ENCODE peak calls at places on chromosome 5, in six cellular contexts. One of them, this sample, is unnamed.

GRCh38 chr5:59999056-59999455 is 105.5 kb upstream of the PDE4D start:
- DNase-seq in activated CD4-positive, alpha-beta T cell treated with anti-CD3 and anti-CD28 coated beads, Interleukin-2, amount 50 U/mL, for 48 hours: no peak
- DNase-seq in uterus: no peak
- DNase-seq in mesenteric fat pad: no peak
- DNase-seq in activated T-cell treated with anti-CD3 and anti-CD28 coated beads for 48 hours: no peak
- DNase-seq in mucosa of gallbladder: no peak
- DNase-seq in this sample: no peak

GRCh38 chr5:134146651-134147544 is 29.9 kb downstream of the SKP1 start:
- DNase-seq in activated CD4-positive, alpha-beta T cell treated with anti-CD3 and anti-CD28 coated beads, Interleukin-2, amount 50 U/mL, for 48 hours: no peak
- DNase-seq in uterus: no peak
- DNase-seq in mesenteric fat pad: peak
- DNase-seq in activated T-cell treated with anti-CD3 and anti-CD28 coated beads for 48 hours: no peak
- DNase-seq in mucosa of gallbladder: no peak
- DNase-seq in this sample: no peak

GRCh38 chr5:140808889-140809291 is 2.0 kb downstream of the PCDHA4 start:
- DNase-seq in activated CD4-positive, alpha-beta T cell treated with anti-CD3 and anti-CD28 coated beads, Interleukin-2, amount 50 U/mL, for 48 hours: no peak
- DNase-seq in uterus: no peak
- DNase-seq in mesenteric fat pad: no peak
- DNase-seq in activated T-cell treated with anti-CD3 and anti-CD28 coated beads for 48 hours: no peak
- DNase-seq in mucosa of gallbladder: no peak
- DNase-seq in this sample: no peak

GRCh38 chr5:65062684-65063083 is 294.0 kb downstream of the CWC27 start:
- DNase-seq in activated CD4-positive, alpha-beta T cell treated with anti-CD3 and anti-CD28 coated beads, Interleukin-2, amount 50 U/mL, for 48 hours: no peak
- DNase-seq in uterus: peak
- DNase-seq in mesenteric fat pad: no peak
- DNase-seq in activated T-cell treated with anti-CD3 and anti-CD28 coated beads for 48 hours: no peak
- DNase-seq in mucosa of gallbladder: peak
- DNase-seq in this sample: no peak

GRCh38 chr5:77339491-77339890 is 129.0 kb downstream of the PDE8B start:
- DNase-seq in activated CD4-positive, alpha-beta T cell treated with anti-CD3 and anti-CD28 coated beads, Interleukin-2, amount 50 U/mL, for 48 hours: no peak
- DNase-seq in uterus: no peak
- DNase-seq in mesenteric fat pad: no peak
- DNase-seq in activated T-cell treated with anti-CD3 and anti-CD28 coated beads for 48 hours: no peak
- DNase-seq in mucosa of gallbladder: no peak
- DNase-seq in this sample: no peak

GRCh38 chr5:148381906-148382305 is 1.9 kb upstream of the FBXO38 start:
- DNase-seq in activated CD4-positive, alpha-beta T cell treated with anti-CD3 and anti-CD28 coated beads, Interleukin-2, amount 50 U/mL, for 48 hours: no peak
- DNase-seq in uterus: no peak
- DNase-seq in mesenteric fat pad: no peak
- DNase-seq in activated T-cell treated with anti-CD3 and anti-CD28 coated beads for 48 hours: no peak
- DNase-seq in mucosa of gallbladder: no peak
- DNase-seq in this sample: no peak

GRCh38 chr5:147410496-147411395 is 99.1 kb downstream of the DPYSL3 start:
- DNase-seq in activated CD4-positive, alpha-beta T cell treated with anti-CD3 and anti-CD28 coated beads, Interleukin-2, amount 50 U/mL, for 48 hours: no peak
- DNase-seq in uterus: peak
- DNase-seq in mesenteric fat pad: no peak
- DNase-seq in activated T-cell treated with anti-CD3 and anti-CD28 coated beads for 48 hours: no peak
- DNase-seq in mucosa of gallbladder: no peak
- DNase-seq in this sample: no peak

GRCh38 chr5:170105643-170106611 is at the start of gene FOXI1:
- DNase-seq in activated CD4-positive, alpha-beta T cell treated with anti-CD3 and anti-CD28 coated beads, Interleukin-2, amount 50 U/mL, for 48 hours: no peak
- DNase-seq in uterus: no peak
- DNase-seq in mesenteric fat pad: no peak
- DNase-seq in activated T-cell treated with anti-CD3 and anti-CD28 coated beads for 48 hours: no peak
- DNase-seq in mucosa of gallbladder: no peak
- DNase-seq in this sample: no peak

GRCh38 chr5:55456216-55456895 is 78.4 kb downstream of the PLPP1 start:
- DNase-seq in activated CD4-positive, alpha-beta T cell treated with anti-CD3 and anti-CD28 coated beads, Interleukin-2, amount 50 U/mL, for 48 hours: no peak
- DNase-seq in uterus: no peak
- DNase-seq in mesenteric fat pad: no peak
- DNase-seq in activated T-cell treated with anti-CD3 and anti-CD28 coated beads for 48 hours: no peak
- DNase-seq in mucosa of gallbladder: no peak
- DNase-seq in this sample: no peak

GRCh38 chr5:56429110-56429561 is 196.0 kb upstream of the ANKRD55 start:
- DNase-seq in activated CD4-positive, alpha-beta T cell treated with anti-CD3 and anti-CD28 coated beads, Interleukin-2, amount 50 U/mL, for 48 hours: no peak
- DNase-seq in uterus: no peak
- DNase-seq in mesenteric fat pad: no peak
- DNase-seq in activated T-cell treated with anti-CD3 and anti-CD28 coated beads for 48 hours: no peak
- DNase-seq in mucosa of gallbladder: peak
- DNase-seq in this sample: no peak

GRCh38 chr5:164175083-164175482 is 669.7 kb downstream of the MAT2B start:
- DNase-seq in activated CD4-positive, alpha-beta T cell treated with anti-CD3 and anti-CD28 coated beads, Interleukin-2, amount 50 U/mL, for 48 hours: no peak
- DNase-seq in uterus: no peak
- DNase-seq in mesenteric fat pad: no peak
- DNase-seq in activated T-cell treated with anti-CD3 and anti-CD28 coated beads for 48 hours: no peak
- DNase-seq in mucosa of gallbladder: no peak
- DNase-seq in this sample: no peak

GRCh38 chr5:132371603-132371994 is 2.1 kb downstream of the SLC22A5 start:
- DNase-seq in activated CD4-positive, alpha-beta T cell treated with anti-CD3 and anti-CD28 coated beads, Interleukin-2, amount 50 U/mL, for 48 hours: no peak
- DNase-seq in uterus: no peak
- DNase-seq in mesenteric fat pad: peak
- DNase-seq in activated T-cell treated with anti-CD3 and anti-CD28 coated beads for 48 hours: no peak
- DNase-seq in mucosa of gallbladder: no peak
- DNase-seq in this sample: no peak

GRCh38 chr5:170597109-170597741 is 93.4 kb downstream of the KCNIP1 start:
- DNase-seq in activated CD4-positive, alpha-beta T cell treated with anti-CD3 and anti-CD28 coated beads, Interleukin-2, amount 50 U/mL, for 48 hours: peak
- DNase-seq in uterus: no peak
- DNase-seq in mesenteric fat pad: no peak
- DNase-seq in activated T-cell treated with anti-CD3 and anti-CD28 coated beads for 48 hours: peak
- DNase-seq in mucosa of gallbladder: no peak
- DNase-seq in this sample: peak

GRCh38 chr5:1016036-1016435 is 7.4 kb downstream of the NKD2 start:
- DNase-seq in activated CD4-positive, alpha-beta T cell treated with anti-CD3 and anti-CD28 coated beads, Interleukin-2, amount 50 U/mL, for 48 hours: no peak
- DNase-seq in uterus: no peak
- DNase-seq in mesenteric fat pad: no peak
- DNase-seq in activated T-cell treated with anti-CD3 and anti-CD28 coated beads for 48 hours: no peak
- DNase-seq in mucosa of gallbladder: no peak
- DNase-seq in this sample: no peak

GRCh38 chr5:99104538-99105132 is 175.8 kb upstream of the CHD1 start:
- DNase-seq in activated CD4-positive, alpha-beta T cell treated with anti-CD3 and anti-CD28 coated beads, Interleukin-2, amount 50 U/mL, for 48 hours: no peak
- DNase-seq in uterus: no peak
- DNase-seq in mesenteric fat pad: no peak
- DNase-seq in activated T-cell treated with anti-CD3 and anti-CD28 coated beads for 48 hours: no peak
- DNase-seq in mucosa of gallbladder: no peak
- DNase-seq in this sample: no peak

GRCh38 chr5:34483442-34484033 is 172.6 kb upstream of the RAI14 start:
- DNase-seq in activated CD4-positive, alpha-beta T cell treated with anti-CD3 and anti-CD28 coated beads, Interleukin-2, amount 50 U/mL, for 48 hours: no peak
- DNase-seq in uterus: no peak
- DNase-seq in mesenteric fat pad: no peak
- DNase-seq in activated T-cell treated with anti-CD3 and anti-CD28 coated beads for 48 hours: no peak
- DNase-seq in mucosa of gallbladder: no peak
- DNase-seq in this sample: no peak

GRCh38 chr5:150057996-150058395 is 28.4 kb downstream of the CSF1R start:
- DNase-seq in activated CD4-positive, alpha-beta T cell treated with anti-CD3 and anti-CD28 coated beads, Interleukin-2, amount 50 U/mL, for 48 hours: no peak
- DNase-seq in uterus: no peak
- DNase-seq in mesenteric fat pad: no peak
- DNase-seq in activated T-cell treated with anti-CD3 and anti-CD28 coated beads for 48 hours: no peak
- DNase-seq in mucosa of gallbladder: no peak
- DNase-seq in this sample: no peak

GRCh38 chr5:175658299-175659145 is 651 bp downstream of the HRH2 start:
- DNase-seq in activated CD4-positive, alpha-beta T cell treated with anti-CD3 and anti-CD28 coated beads, Interleukin-2, amount 50 U/mL, for 48 hours: peak
- DNase-seq in uterus: no peak
- DNase-seq in mesenteric fat pad: peak
- DNase-seq in activated T-cell treated with anti-CD3 and anti-CD28 coated beads for 48 hours: no peak
- DNase-seq in mucosa of gallbladder: no peak
- DNase-seq in this sample: peak